ENCODE peak calls at places on chromosomes 3 and 15, in seven cellular contexts. M, N, L, B, K, V and O are unnamed samples. For H3K4me1, the result is how much of the 10 kb centered on the place peaks cover.

GRCh38 chr3:175082631-175083030 is 223.5 kb downstream of the NAALADL2 start:
- DNase-seq in M (no peak), N (no peak), L (no peak), B (no peak), K (no peak), V (no peak), O (no peak)

GRCh38 chr3:144496116-144496835 is 524.7 kb downstream of the DIPK2A start:
- DNase-seq in M (no peak), N (no peak), L (no peak), B (no peak), K (no peak), V (no peak), O (no peak)

GRCh38 chr15:41661529-41662225 is 1.5 kb downstream of the MGA start:
- DNase-seq in M (peak), N (peak), L (peak), B (peak), K (peak), V (peak), O (peak)

GRCh38 chr15:77870195-77871065 is 207.1 kb downstream of the TBC1D2B start:
- DNase-seq in M (peak), N (no peak), L (peak), B (peak), K (peak), V (peak), O (peak)

GRCh38 chr15:93001881-93002280 is 87.1 kb downstream of the RGMA start:
- DNase-seq in M (no peak), N (no peak), L (no peak), B (no peak), K (no peak), V (no peak), O (no peak)

GRCh38 chr15:50865515-50866370 is 42.7 kb upstream of the AP4E1 start:
- DNase-seq in M (no peak), N (no peak), L (no peak), B (no peak), K (no peak), V (no peak), O (no peak)

GRCh38 chr15:78065284-78065872 is 12.1 kb downstream of the TBC1D2B start:
- DNase-seq in M (peak), N (no peak), L (peak), B (peak), K (peak), V (peak), O (peak)

GRCh38 chr15:76979331-76979925 is 15.5 kb upstream of the PSTPIP1 start:
- DNase-seq in M (no peak), N (no peak), L (no peak), B (no peak), K (no peak), V (no peak), O (no peak)

GRCh38 chr3:12545473-12545791 is at the start of gene MKRN2OS:
- DNase-seq in M (no peak), N (no peak), L (no peak), B (peak), K (no peak), V (no peak), O (no peak)

GRCh38 chr3:14876942-14877341 is 58.2 kb downstream of the FGD5 start:
- DNase-seq in M (no peak), N (no peak), L (peak), B (no peak), K (peak), V (peak), O (no peak)

GRCh38 chr3:128278761-128279593 is 125.7 kb downstream of the EEFSEC start:
- DNase-seq in M (peak), N (peak), L (peak), B (no peak), K (peak), V (no peak), O (no peak)

GRCh38 chr3:28033059-28033784 is 208.2 kb upstream of the CMC1 start:
- DNase-seq in M (no peak), N (no peak), L (no peak), B (no peak), K (no peak), V (no peak), O (no peak)

GRCh38 chr3:49674491-49674983 is 386 bp downstream of the APEH start:
- DNase-seq in M (no peak), N (no peak), L (no peak), B (no peak), K (no peak), V (no peak), O (no peak)

GRCh38 chr3:14295777-14296176 is 106.6 kb upstream of the SLC6A6 start:
- DNase-seq in M (no peak), N (no peak), L (no peak), B (no peak), K (no peak), V (no peak), O (no peak)

GRCh38 chr3:177904661-177905060 is 631.6 kb upstream of the KCNMB2 start:
- DNase-seq in M (no peak), N (no peak), L (no peak), B (peak), K (no peak), V (no peak), O (no peak)

GRCh38 chr15:88467073-88467934 is at the start of the genes MRPL46 and MRPS11:
- DNase-seq in M (peak), N (peak), L (peak), B (peak), K (peak), V (peak), O (peak)

GRCh38 chr15:88469321-88469720 is 1.8 kb downstream of the MRPS11 start:
- DNase-seq in M (no peak), N (no peak), L (no peak), B (no peak), K (no peak), V (no peak), O (no peak)

GRCh38 chr15:88463870-88464532 is 3.2 kb downstream of the MRPL46 start:
- DNase-seq in M (no peak), N (no peak), L (no peak), B (no peak), K (no peak), V (no peak), O (no peak)

GRCh38 chr15:88467935-88468528 is 524 bp downstream of the MRPS11 start:
- DNase-seq in M (no peak), N (no peak), L (no peak), B (no peak), K (no peak), V (no peak), O (peak)

GRCh38 chr15:88465633-88466219 is 1.5 kb downstream of the MRPL46 start:
- DNase-seq in M (no peak), N (no peak), L (no peak), B (peak), K (no peak), V (no peak), O (peak)
- H3K27ac ChIP-seq in M (no peak), N (no peak), L (no peak), B (peak), K (peak), V (no peak), O (no peak)

GRCh38 chr15:25933456-25934158 is 70.5 kb upstream of the ATP10A start:
- DNase-seq in M (peak), N (peak), L (peak), B (no peak), K (peak), V (peak), O (peak)
- TF ChIP-seq CTCF in M (peak), N (peak), L (peak), B (no peak), K (peak), V (peak), O (peak)

GRCh38 chr15:71742964-71743363 is 67.4 kb upstream of the NR2E3 start:
- DNase-seq in M (no peak), N (no peak), L (no peak), B (no peak), K (no peak), V (no peak), O (no peak)
- H3K4me1 ChIP-seq in M (under half), N (under half), L (under half), B (under half), K (under half), V (under half), O (under half)

DNA sequence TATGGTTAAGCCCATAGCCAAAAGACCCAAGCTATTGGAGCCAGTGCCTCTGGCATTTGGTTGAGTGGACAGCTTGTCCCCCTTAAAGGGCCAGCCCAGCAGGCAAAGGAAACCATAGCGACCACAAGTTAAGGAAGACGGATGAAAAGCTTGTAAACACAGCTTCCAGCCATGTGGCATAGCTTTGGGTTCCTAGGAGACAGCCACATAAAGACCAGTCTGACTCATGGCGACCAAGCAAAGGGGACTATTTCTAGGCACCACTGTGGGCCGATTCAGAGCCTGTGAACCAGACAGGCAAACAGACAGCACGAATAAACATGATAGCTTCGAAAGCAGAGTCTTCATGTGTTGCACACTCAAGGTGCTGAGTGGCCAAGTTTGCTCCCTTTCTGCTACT is 30.5 kb upstream of the SRGAP3 start:
- DNase-seq in M (no peak), N (no peak), L (no peak), B (peak), K (no peak), V (no peak), O (no peak)
- H3K27ac ChIP-seq in M (no peak), N (no peak), L (no peak), B (no peak), K (no peak), V (no peak), O (no peak)

GRCh38 chr3:109125902-109126301 is 8.0 kb upstream of the MORC1 start:
- DNase-seq in M (no peak), N (no peak), L (no peak), B (no peak), K (no peak), V (no peak), O (no peak)

GRCh38 chr3:109131276-109131675 is 5.2 kb upstream of the C3orf85 start:
- DNase-seq in M (no peak), N (no peak), L (no peak), B (no peak), K (no peak), V (no peak), O (no peak)

GRCh38 chr3:109132801-109133473 is 3.6 kb upstream of the C3orf85 start:
- DNase-seq in M (no peak), N (no peak), L (no peak), B (peak), K (no peak), V (no peak), O (no peak)

GRCh38 chr3:109122690-109123089 is 4.8 kb upstream of the MORC1 start:
- DNase-seq in M (no peak), N (no peak), L (no peak), B (no peak), K (no peak), V (no peak), O (no peak)

GRCh38 chr3:109127533-109127932 is 9.0 kb upstream of the C3orf85 start:
- DNase-seq in M (no peak), N (no peak), L (no peak), B (no peak), K (no peak), V (no peak), O (no peak)
- TF ChIP-seq CTCF in M (no peak), N (no peak), L (no peak), B (no peak), K (no peak), V (no peak), O (no peak)

DNA sequence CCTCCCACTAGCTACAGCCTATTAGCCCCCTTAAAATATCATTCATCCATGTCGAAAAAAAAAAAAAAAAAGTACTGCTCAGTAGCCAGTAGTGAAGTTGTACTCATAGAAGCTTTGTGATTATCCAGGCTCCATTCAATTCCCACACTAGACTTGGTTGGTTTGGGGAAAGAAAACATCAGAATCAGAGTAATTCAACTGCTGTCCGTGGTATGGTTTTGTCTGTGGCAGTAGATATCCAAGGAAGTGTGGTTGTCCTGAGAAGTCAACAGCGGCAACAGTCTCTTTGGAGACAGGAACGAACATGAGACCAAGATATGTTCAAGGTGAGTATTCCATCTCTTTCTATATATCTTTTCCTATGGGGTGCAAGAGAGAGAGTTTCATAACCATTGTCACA is 99.2 kb downstream of the GOLIM4 start:
- DNase-seq in M (no peak), N (no peak), L (no peak), B (no peak), K (no peak), V (no peak), O (no peak)
- H3K4me1 ChIP-seq in M (under half), N (under half), L (under half), B (under half), K (under half), V (under half), O (under half)

GRCh38 chr3:46100812-46101211 is 73.5 kb upstream of the XCR1 start:
- DNase-seq in M (no peak), N (no peak), L (no peak), B (no peak), K (no peak), V (no peak), O (no peak)
- H3K27ac ChIP-seq in M (no peak), N (no peak), L (peak), B (no peak), K (no peak), V (no peak), O (no peak)

GRCh38 chr15:98646546-98647025 is 1.8 kb upstream of the IGF1R start:
- DNase-seq in M (no peak), N (no peak), L (no peak), B (no peak), K (no peak), V (no peak), O (no peak)

GRCh38 chr15:98649621-98649995 is 1.3 kb downstream of the IGF1R start:
- DNase-seq in M (peak), N (no peak), L (peak), B (no peak), K (peak), V (no peak), O (no peak)

GRCh38 chr15:98647026-98647773 is 1.1 kb upstream of the IGF1R start:
- DNase-seq in M (peak), N (peak), L (peak), B (peak), K (peak), V (no peak), O (peak)

GRCh38 chr15:98648654-98649537 is 557 bp downstream of the IGF1R start:
- DNase-seq in M (peak), N (peak), L (peak), B (peak), K (peak), V (no peak), O (no peak)

DNA sequence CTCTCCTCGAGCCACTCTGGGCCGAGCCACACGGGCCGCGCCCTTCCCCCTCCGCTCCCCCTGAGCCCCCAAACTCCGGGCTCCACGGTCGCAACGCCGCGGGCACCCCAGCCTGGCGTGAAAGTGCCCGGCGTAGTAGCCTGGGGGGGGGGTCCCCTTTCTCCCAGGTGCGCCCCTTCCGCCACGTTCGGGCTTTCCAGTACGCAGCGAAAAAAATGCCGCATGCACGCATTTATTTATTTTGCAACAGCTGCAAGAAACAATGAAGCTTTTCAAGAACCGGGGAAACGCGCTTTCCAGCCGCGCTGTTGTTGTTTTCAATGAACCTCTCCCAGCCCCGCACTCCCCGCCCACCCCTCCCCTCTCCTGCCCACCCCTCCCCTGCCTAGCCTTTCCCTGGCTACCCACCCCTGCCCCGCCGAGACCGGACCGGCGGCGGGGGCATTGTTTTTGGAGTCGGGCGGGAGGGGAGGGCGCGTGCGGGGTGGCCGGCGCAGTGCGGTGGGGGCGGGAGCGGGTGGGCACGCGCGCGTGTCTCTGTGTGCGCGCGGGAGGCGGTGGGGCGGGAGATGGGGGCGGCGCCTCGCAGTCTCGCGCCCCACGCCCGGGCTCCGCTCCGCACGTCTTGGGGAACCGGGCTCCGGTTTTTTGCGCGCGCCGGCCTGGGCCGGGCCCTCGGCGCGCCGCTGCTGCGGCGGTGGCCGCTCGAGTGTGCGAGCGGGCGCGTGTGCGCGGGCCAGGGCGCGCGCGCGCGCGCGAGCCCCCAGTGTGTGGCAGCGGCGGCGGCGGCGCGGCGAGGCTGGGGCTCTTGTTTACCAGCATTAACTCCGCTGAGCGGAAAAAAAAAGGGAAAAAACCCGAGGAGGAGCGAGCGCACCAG is at the start of gene IGF1R:
- DNase-seq in M (peak), N (peak), L (peak), B (peak), K (peak), V (peak), O (peak)
- TF ChIP-seq CTCF in M (no peak), N (no peak), L (no peak), B (no peak), K (no peak), V (peak), O (peak)